ENCODE peak calls at places on chromosomes 11 and 22, in four cellular contexts. N is astrocyte of the spinal cord, W is psoas muscle, B is cardiac muscle cell. E is an unnamed sample.

GRCh38 chr11:116078101-116078561 is 573.9 kb upstream of the CADM1 start:
- DNase-seq in N (no peak), W (no peak), B (peak), E (no peak)

GRCh38 chr22:43094085-43094484 is 4.9 kb upstream of the TTLL1 start:
- DNase-seq in N (no peak), W (peak), B (no peak), E (no peak)

GRCh38 chr22:42670921-42671709 is 21.9 kb upstream of the CYB5R3 start:
- DNase-seq in N (no peak), W (no peak), B (no peak), E (no peak)

GRCh38 chr11:63961608-63962412 is 12.6 kb upstream of the COX8A start:
- DNase-seq in N (no peak), W (peak), B (no peak), E (peak)

GRCh38 chr11:75450826-75451783 is 18.1 kb upstream of the KLHL35 start:
- DNase-seq in N (no peak), W (no peak), B (peak), E (no peak)

GRCh38 chr22:50061824-50062355 is 3.8 kb upstream of the TTLL8 start:
- DNase-seq in N (no peak), W (no peak), B (no peak), E (no peak)

GRCh38 chr11:114348200-114349191 is 51.8 kb downstream of the C11orf71 start:
- DNase-seq in N (peak), W (no peak), B (peak), E (peak)

GRCh38 chr22:49362393-49362792 is 465.3 kb downstream of the BRD1 start:
- DNase-seq in N (no peak), W (no peak), B (no peak), E (no peak)

GRCh38 chr11:39461065-39461464 is 1998.4 kb downstream of the LRRC4C start:
- DNase-seq in N (no peak), W (no peak), B (no peak), E (no peak)

GRCh38 chr22:27843441-27843840 is 41.9 kb upstream of the MN1 start:
- DNase-seq in N (no peak), W (no peak), B (no peak), E (no peak)

GRCh38 chr11:61602775-61603569 is 22.1 kb upstream of the SYT7 start:
- DNase-seq in N (peak), W (peak), B (no peak), E (peak)
- H3K4me3 ChIP-seq in N (no peak), W (no peak), B (no peak), E (no peak)

GRCh38 chr22:46966846-46967245 is 204.4 kb downstream of the TBC1D22A start:
- DNase-seq in N (no peak), W (no peak), B (no peak), E (no peak)
- TF ChIP-seq CTCF in N (no peak), W (no peak), B (no peak), E (no peak)

DNA sequence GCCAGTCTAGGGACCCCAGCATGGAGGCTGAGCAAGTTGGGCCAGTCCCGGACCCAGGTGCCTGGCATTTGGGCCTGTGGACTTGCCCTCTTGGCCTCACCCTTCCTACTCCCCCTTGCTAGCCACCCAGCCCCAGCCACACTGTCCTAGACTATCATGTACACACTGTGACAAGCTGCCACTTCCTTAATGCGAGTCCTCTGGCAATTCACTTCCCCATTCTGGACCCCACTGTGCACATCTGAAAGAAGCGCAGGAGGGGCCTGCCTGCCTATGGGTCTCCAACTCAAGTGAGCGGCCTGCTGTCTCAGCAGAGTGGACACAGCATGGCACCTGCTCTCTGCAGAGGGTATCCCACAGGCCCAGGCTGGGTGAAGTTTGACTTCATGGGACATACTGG is 68.5 kb upstream of the LMO1 start:
- DNase-seq in N (no peak), W (no peak), B (no peak), E (no peak)
- H3K4me3 ChIP-seq in N (no peak), W (no peak), B (no peak), E (no peak)

DNA sequence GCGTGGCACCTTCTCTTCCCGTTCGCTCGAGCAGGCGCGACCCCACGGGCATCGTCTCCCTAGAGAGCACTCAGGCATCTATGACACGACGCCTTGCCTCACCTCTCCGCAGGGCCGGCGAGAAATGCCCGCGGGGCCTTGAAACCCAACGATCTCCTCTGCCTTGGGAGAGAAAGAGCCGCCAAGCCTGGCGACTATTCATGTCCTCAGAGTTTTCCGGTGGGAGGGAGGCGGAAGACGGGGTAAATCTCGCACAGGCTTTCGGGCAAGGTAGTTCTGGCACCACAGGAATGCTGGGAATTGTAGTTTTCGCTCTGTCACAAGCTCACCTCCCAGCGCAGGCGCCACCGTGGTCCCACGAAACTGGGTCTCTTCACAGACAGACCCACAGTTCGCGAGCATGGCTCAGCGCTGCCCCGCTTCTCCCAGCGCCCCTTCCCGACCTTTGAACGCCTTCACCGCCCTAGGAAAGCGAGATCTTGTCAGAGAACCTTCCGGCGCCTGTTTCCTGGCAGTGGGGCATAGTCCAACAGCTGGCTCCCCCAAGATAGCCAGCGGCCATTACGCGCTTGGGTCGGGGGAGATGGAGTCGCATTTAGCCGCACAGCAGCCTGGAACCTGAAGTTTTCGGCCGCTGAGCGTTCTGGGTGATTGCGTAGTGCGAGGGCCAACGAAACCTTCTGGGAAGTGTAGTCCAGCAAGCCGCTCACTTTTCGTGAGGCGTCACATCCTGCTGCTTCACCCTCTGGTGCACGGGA is at the start of gene CCDC90B:
- DNase-seq in N (peak), W (peak), B (peak), E (peak)
- TF ChIP-seq CTCF in N (peak), W (no peak), B (peak), E (peak)

GRCh38 chr11:73380321-73380720 is 4.1 kb downstream of the RELT start:
- DNase-seq in N (no peak), W (no peak), B (peak), E (no peak)
- H3K4me3 ChIP-seq in N (no peak), W (peak), B (no peak), E (no peak)

DNA sequence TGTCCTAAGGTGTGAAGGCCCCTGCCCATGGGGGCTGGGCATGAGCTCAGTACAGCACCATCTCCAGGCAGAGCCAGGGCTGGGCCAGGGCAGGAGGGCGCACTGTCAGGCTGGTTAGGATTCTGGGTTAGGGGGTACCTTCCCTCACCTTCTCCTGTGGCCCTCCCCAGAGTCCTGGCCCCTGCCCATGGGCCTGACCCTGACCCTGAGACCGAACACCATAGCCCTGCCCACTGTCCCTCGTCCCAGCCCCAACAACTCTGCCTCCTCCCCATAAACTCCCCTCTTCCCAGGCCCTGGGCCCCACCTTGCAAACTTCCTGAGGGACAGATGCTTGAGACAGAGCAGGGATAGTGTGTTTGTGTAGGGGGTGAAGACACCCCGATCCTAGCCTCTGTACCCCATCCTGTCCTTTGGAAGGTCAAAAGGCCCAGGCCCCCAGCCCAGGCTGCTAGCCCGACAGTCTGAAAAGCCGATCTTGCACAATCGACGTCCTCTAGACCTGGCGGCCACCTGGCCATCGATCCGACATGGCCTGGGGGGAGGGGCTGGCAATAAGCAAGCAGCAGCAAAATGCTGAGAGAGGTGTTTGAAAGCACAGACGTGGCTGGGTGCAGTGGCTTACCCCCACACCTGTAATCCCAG is 2.7 kb upstream of the TMPRSS6 start:
- DNase-seq in N (no peak), W (no peak), B (no peak), E (no peak)
- TF ChIP-seq CTCF in N (no peak), W (no peak), B (no peak), E (no peak)

DNA sequence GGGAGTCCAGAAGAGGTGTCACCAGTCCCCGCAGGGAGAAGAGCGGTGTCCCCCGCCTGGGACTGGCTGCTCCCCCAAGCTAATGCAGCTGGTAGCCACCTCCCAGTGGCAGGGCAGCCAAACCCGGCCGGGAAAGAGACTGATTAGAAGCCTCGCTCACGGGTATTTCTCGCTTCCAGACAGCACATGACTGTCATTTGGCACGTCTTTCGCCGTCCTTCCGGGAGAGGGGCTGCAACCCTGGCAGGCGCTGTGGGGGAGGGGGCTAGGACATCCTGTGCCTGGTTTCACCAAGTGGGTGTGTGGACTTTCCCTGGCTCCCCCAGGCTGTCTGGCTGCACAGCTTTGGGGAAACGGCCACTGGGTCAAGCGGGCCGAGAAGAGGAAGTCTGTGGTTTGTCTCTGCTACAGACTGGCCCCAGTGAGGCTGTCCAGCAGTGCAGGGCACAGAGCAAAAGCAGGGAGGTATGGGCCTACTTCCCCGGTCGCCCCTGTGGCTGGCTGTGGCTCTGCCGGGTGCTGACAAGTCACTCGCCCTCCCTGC is 3.8 kb downstream of the CD81 start:
- DNase-seq in N (no peak), W (peak), B (no peak), E (peak)
- H3K4me3 ChIP-seq in N (no peak), W (peak), B (no peak), E (no peak)